ENCODE peak calls at places on chromosomes 12 and 14, in eight cellular contexts. D is T1000, R is breast epithelium, K is HFF-Myc, X is NCI-H1092, A is NAMALWA, L is NCI-H510A, W is NCI-H1105. M is an unnamed sample.

GRCh38 chr14:60648934-60649814 is at the start of gene SIX1:
- DNase-seq in D (peak), R (no peak), K (no peak), X (peak), A (no peak), L (peak), W (peak), M (no peak)

GRCh38 chr12:115199831-115200230 is 515.9 kb upstream of the TBX3 start:
- DNase-seq in D (no peak), R (no peak), K (no peak), X (no peak), A (no peak), L (no peak), W (no peak), M (no peak)

GRCh38 chr14:83085141-83085540 is 1551.5 kb upstream of the SEL1L start:
- DNase-seq in D (no peak), R (no peak), K (no peak), X (no peak), A (no peak), L (no peak), W (no peak), M (no peak)

GRCh38 chr12:28156804-28157203 is 33.5 kb upstream of the CCDC91 start:
- DNase-seq in D (no peak), R (no peak), K (no peak), X (no peak), A (peak), L (no peak), W (no peak), M (no peak)

GRCh38 chr14:67004521-67004920 is 184.7 kb upstream of the GARIN2 start:
- DNase-seq in D (no peak), R (no peak), K (no peak), X (no peak), A (no peak), L (no peak), W (no peak), M (no peak)

GRCh38 chr14:103401223-103402214 is 16.3 kb downstream of the MARK3 start:
- DNase-seq in D (no peak), R (no peak), K (peak), X (no peak), A (no peak), L (no peak), W (no peak), M (no peak)

GRCh38 chr14:100616854-100617714 is 29.9 kb upstream of the BEGAIN start:
- DNase-seq in D (no peak), R (no peak), K (no peak), X (no peak), A (no peak), L (no peak), W (no peak), M (no peak)

GRCh38 chr12:130401703-130402102 is 64.0 kb downstream of the PIWIL1 start:
- DNase-seq in D (no peak), R (no peak), K (no peak), X (no peak), A (peak), L (peak), W (no peak), M (no peak)

GRCh38 chr12:3885179-3886094 is 12.2 kb upstream of the PARP11 start:
- DNase-seq in D (no peak), R (no peak), K (peak), X (peak), A (peak), L (no peak), W (peak), M (no peak)

GRCh38 chr12:49671051-49671765 is 36.0 kb downstream of the FMNL3 start:
- DNase-seq in D (no peak), R (no peak), K (no peak), X (no peak), A (peak), L (no peak), W (no peak), M (peak)

GRCh38 chr12:45235087-45236025 is 19.5 kb downstream of the ANO6 start:
- DNase-seq in D (peak), R (peak), K (no peak), X (no peak), A (no peak), L (no peak), W (no peak), M (no peak)

GRCh38 chr12:67751376-67751928 is 102.9 kb downstream of the DYRK2 start:
- DNase-seq in D (no peak), R (no peak), K (no peak), X (no peak), A (no peak), L (no peak), W (no peak), M (no peak)

GRCh38 chr12:10354502-10354901 is 35.3 kb downstream of the KLRK1 start:
- DNase-seq in D (peak), R (no peak), K (no peak), X (no peak), A (no peak), L (no peak), W (no peak), M (no peak)

GRCh38 chr12:92860521-92860920 is 68.6 kb downstream of the EEA1 start:
- DNase-seq in D (no peak), R (no peak), K (no peak), X (no peak), A (no peak), L (no peak), W (no peak), M (no peak)

GRCh38 chr12:57129311-57130288 is 1.3 kb downstream of the LRP1 start:
- DNase-seq in D (no peak), R (no peak), K (no peak), X (no peak), A (no peak), L (no peak), W (no peak), M (no peak)

GRCh38 chr12:79344855-79345840 is 345.6 kb downstream of the PAWR start:
- DNase-seq in D (no peak), R (no peak), K (peak), X (peak), A (peak), L (peak), W (peak), M (no peak)